ENCODE peak calls at places on chromosomes 4 and X, in nine cellular contexts. One of them, this sample, is unnamed.

GRCh38 chr4:90317785-90318184 is 190.6 kb downstream of the CCSER1 start:
- DNase-seq in heart left ventricle: no peak
- DNase-seq in breast epithelium: no peak
- DNase-seq in testis: no peak
- DNase-seq in GM23248: peak; percentile 85
- DNase-seq in PC-9: no peak
- DNase-seq in A549: no peak
- DNase-seq in left ventricle myocardium inferior: no peak
- DNase-seq in CD8-positive, alpha-beta T cell: no peak
- DNase-seq in this sample: no peak

GRCh38 chr4:119627267-119628190 is 1.1 kb downstream of the PDE5A start:
- DNase-seq in heart left ventricle: peak; percentile 64
- DNase-seq in breast epithelium: peak; percentile 42
- DNase-seq in testis: peak; percentile 60
- DNase-seq in GM23248: peak; percentile 84
- DNase-seq in PC-9: peak; percentile 51
- DNase-seq in A549: peak; percentile 46
- DNase-seq in left ventricle myocardium inferior: peak; percentile 62
- DNase-seq in CD8-positive, alpha-beta T cell: peak; percentile 29
- DNase-seq in this sample: peak; percentile 71

GRCh38 chrX:51006068-51006467 is 95.5 kb downstream of the BMP15 start:
- DNase-seq in heart left ventricle: no peak
- DNase-seq in breast epithelium: no peak
- DNase-seq in testis: no peak
- DNase-seq in GM23248: no peak
- DNase-seq in PC-9: no peak
- DNase-seq in A549: no peak
- DNase-seq in left ventricle myocardium inferior: no peak
- DNase-seq in CD8-positive, alpha-beta T cell: no peak
- DNase-seq in this sample: no peak

GRCh38 chrX:139973290-139973689 is 8.0 kb upstream of the CXorf66 start:
- DNase-seq in heart left ventricle: no peak
- DNase-seq in breast epithelium: no peak
- DNase-seq in testis: no peak
- DNase-seq in GM23248: no peak
- DNase-seq in PC-9: no peak
- DNase-seq in A549: no peak
- DNase-seq in left ventricle myocardium inferior: no peak
- DNase-seq in CD8-positive, alpha-beta T cell: no peak
- DNase-seq in this sample: no peak

GRCh38 chr4:114386637-114387233 is 211.9 kb upstream of the UGT8 start:
- DNase-seq in heart left ventricle: no peak
- DNase-seq in breast epithelium: no peak
- DNase-seq in testis: no peak
- DNase-seq in GM23248: peak; percentile 60
- DNase-seq in PC-9: peak; percentile 3
- DNase-seq in A549: no peak
- DNase-seq in left ventricle myocardium inferior: no peak
- DNase-seq in CD8-positive, alpha-beta T cell: no peak
- DNase-seq in this sample: no peak

GRCh38 chr4:38149472-38149871 is 189.3 kb downstream of the PTTG2 start:
- DNase-seq in heart left ventricle: no peak
- DNase-seq in breast epithelium: no peak
- DNase-seq in testis: no peak
- DNase-seq in GM23248: no peak
- DNase-seq in PC-9: no peak
- DNase-seq in A549: no peak
- DNase-seq in left ventricle myocardium inferior: no peak
- DNase-seq in CD8-positive, alpha-beta T cell: no peak
- DNase-seq in this sample: no peak

GRCh38 chr4:1169691-1170096 is 2.7 kb downstream of the SPON2 start:
- DNase-seq in heart left ventricle: no peak
- DNase-seq in breast epithelium: no peak
- DNase-seq in testis: no peak
- DNase-seq in GM23248: no peak
- DNase-seq in PC-9: no peak
- DNase-seq in A549: no peak
- DNase-seq in left ventricle myocardium inferior: no peak
- DNase-seq in CD8-positive, alpha-beta T cell: no peak
- DNase-seq in this sample: no peak

GRCh38 chr4:16827762-16828724 is 70.4 kb downstream of the LDB2 start:
- DNase-seq in heart left ventricle: peak; percentile 36
- DNase-seq in breast epithelium: no peak
- DNase-seq in testis: no peak
- DNase-seq in GM23248: no peak
- DNase-seq in PC-9: no peak
- DNase-seq in A549: no peak
- DNase-seq in left ventricle myocardium inferior: no peak
- DNase-seq in CD8-positive, alpha-beta T cell: no peak
- DNase-seq in this sample: no peak

GRCh38 chr4:76601791-76602190 is 166.8 kb downstream of the SHROOM3 start:
- DNase-seq in heart left ventricle: no peak
- DNase-seq in breast epithelium: no peak
- DNase-seq in testis: no peak
- DNase-seq in GM23248: peak; percentile 66
- DNase-seq in PC-9: no peak
- DNase-seq in A549: no peak
- DNase-seq in left ventricle myocardium inferior: no peak
- DNase-seq in CD8-positive, alpha-beta T cell: no peak
- DNase-seq in this sample: peak; percentile 37

GRCh38 chrX:69124108-69124507 is 41.1 kb downstream of the PJA1 start:
- DNase-seq in heart left ventricle: no peak
- DNase-seq in breast epithelium: no peak
- DNase-seq in testis: no peak
- DNase-seq in GM23248: peak; percentile 56
- DNase-seq in PC-9: no peak
- DNase-seq in A549: no peak
- DNase-seq in left ventricle myocardium inferior: no peak
- DNase-seq in CD8-positive, alpha-beta T cell: no peak
- DNase-seq in this sample: no peak

GRCh38 chr4:82515705-82516104 is 46.1 kb downstream of the TMEM150C start:
- DNase-seq in heart left ventricle: peak; percentile 49
- DNase-seq in breast epithelium: peak; percentile 78
- DNase-seq in testis: peak; percentile 39
- DNase-seq in GM23248: peak; percentile 78
- DNase-seq in PC-9: peak; percentile 12
- DNase-seq in A549: no peak
- DNase-seq in left ventricle myocardium inferior: peak; percentile 28
- DNase-seq in CD8-positive, alpha-beta T cell: no peak
- DNase-seq in this sample: peak; percentile 34

GRCh38 chrX:2502120-2502667 is 1.4 kb upstream of the DHRSX start:
- DNase-seq in heart left ventricle: no peak
- DNase-seq in breast epithelium: no peak
- DNase-seq in testis: no peak
- DNase-seq in GM23248: no peak
- DNase-seq in PC-9: no peak
- DNase-seq in A549: no peak
- DNase-seq in left ventricle myocardium inferior: no peak
- DNase-seq in CD8-positive, alpha-beta T cell: no peak
- DNase-seq in this sample: no peak

GRCh38 chrX:69024931-69025330 is 140.3 kb downstream of the PJA1 start:
- DNase-seq in heart left ventricle: peak; percentile 82
- DNase-seq in breast epithelium: peak; percentile 56
- DNase-seq in testis: peak; percentile 83
- DNase-seq in GM23248: peak; percentile 63
- DNase-seq in PC-9: peak; percentile 26
- DNase-seq in A549: no peak
- DNase-seq in left ventricle myocardium inferior: peak; percentile 78
- DNase-seq in CD8-positive, alpha-beta T cell: no peak
- DNase-seq in this sample: peak; percentile 91

GRCh38 chrX:154444001-154444754 is at the start of gene FAM50A:
- DNase-seq in heart left ventricle: peak; percentile 78
- DNase-seq in breast epithelium: peak; percentile 64
- DNase-seq in testis: peak; percentile 82
- DNase-seq in GM23248: peak; percentile 87
- DNase-seq in PC-9: peak; percentile 77
- DNase-seq in A549: peak; percentile 79
- DNase-seq in left ventricle myocardium inferior: peak; percentile 87
- DNase-seq in CD8-positive, alpha-beta T cell: peak; percentile 50
- DNase-seq in this sample: peak; percentile 84

GRCh38 chr4:155529197-155529596 is 137.5 kb upstream of the GUCY1A1 start:
- DNase-seq in heart left ventricle: no peak
- DNase-seq in breast epithelium: no peak
- DNase-seq in testis: no peak
- DNase-seq in GM23248: peak; percentile 41
- DNase-seq in PC-9: peak; percentile 6
- DNase-seq in A549: no peak
- DNase-seq in left ventricle myocardium inferior: no peak
- DNase-seq in CD8-positive, alpha-beta T cell: no peak
- DNase-seq in this sample: no peak

GRCh38 chr4:130054895-130055294 is 958.9 kb downstream of the C4orf33 start:
- DNase-seq in heart left ventricle: no peak
- DNase-seq in breast epithelium: no peak
- DNase-seq in testis: no peak
- DNase-seq in GM23248: no peak
- DNase-seq in PC-9: no peak
- DNase-seq in A549: no peak
- DNase-seq in left ventricle myocardium inferior: no peak
- DNase-seq in CD8-positive, alpha-beta T cell: no peak
- DNase-seq in this sample: no peak

GRCh38 chr4:65089666-65090065 is 580.6 kb downstream of the EPHA5 start:
- DNase-seq in heart left ventricle: no peak
- DNase-seq in breast epithelium: no peak
- DNase-seq in testis: no peak
- DNase-seq in GM23248: peak; percentile 1
- DNase-seq in PC-9: no peak
- DNase-seq in A549: no peak
- DNase-seq in left ventricle myocardium inferior: no peak
- DNase-seq in CD8-positive, alpha-beta T cell: no peak
- DNase-seq in this sample: no peak

GRCh38 chr4:112145820-112146813 is 863 bp downstream of the FAM241A start:
- DNase-seq in heart left ventricle: peak; percentile 57
- DNase-seq in breast epithelium: peak; percentile 39
- DNase-seq in testis: peak; percentile 70
- DNase-seq in GM23248: peak; percentile 79
- DNase-seq in PC-9: peak; percentile 28
- DNase-seq in A549: peak; percentile 27
- DNase-seq in left ventricle myocardium inferior: peak; percentile 45
- DNase-seq in CD8-positive, alpha-beta T cell: peak; percentile 32
- DNase-seq in this sample: peak; percentile 57

GRCh38 chr4:8738471-8738931 is 133.1 kb downstream of the HMX1 start:
- DNase-seq in heart left ventricle: no peak
- DNase-seq in breast epithelium: peak; percentile 2
- DNase-seq in testis: no peak
- DNase-seq in GM23248: no peak
- DNase-seq in PC-9: no peak
- DNase-seq in A549: no peak
- DNase-seq in left ventricle myocardium inferior: no peak
- DNase-seq in CD8-positive, alpha-beta T cell: no peak
- DNase-seq in this sample: no peak
- H3K9me3 ChIP-seq in heart left ventricle: peaks cover 10% of the 10 kb centered on the region
- H3K9me3 ChIP-seq in breast epithelium: no peaks in the 10 kb centered on the region
- H3K9me3 ChIP-seq in testis: no peaks in the 10 kb centered on the region
- H3K9me3 ChIP-seq in GM23248: no peaks in the 10 kb centered on the region
- H3K9me3 ChIP-seq in PC-9: no peaks in the 10 kb centered on the region
- H3K9me3 ChIP-seq in A549: no peaks in the 10 kb centered on the region
- H3K9me3 ChIP-seq in left ventricle myocardium inferior: peaks cover 12% of the 10 kb centered on the region
- H3K9me3 ChIP-seq in CD8-positive, alpha-beta T cell: no peaks in the 10 kb centered on the region
- H3K9me3 ChIP-seq in this sample: no peaks in the 10 kb centered on the region

GRCh38 chr4:6396696-6397236 is 75.6 kb downstream of the PPP2R2C start:
- DNase-seq in heart left ventricle: no peak
- DNase-seq in breast epithelium: no peak
- DNase-seq in testis: no peak
- DNase-seq in GM23248: no peak
- DNase-seq in PC-9: no peak
- DNase-seq in A549: no peak
- DNase-seq in left ventricle myocardium inferior: no peak
- DNase-seq in CD8-positive, alpha-beta T cell: no peak
- DNase-seq in this sample: no peak
- H3K27ac ChIP-seq in heart left ventricle: no peak overlapping the region
- H3K27ac ChIP-seq in breast epithelium: no peak overlapping the region
- H3K27ac ChIP-seq in testis: no peak overlapping the region
- H3K27ac ChIP-seq in GM23248: no peak overlapping the region
- H3K27ac ChIP-seq in PC-9: no peak overlapping the region
- H3K27ac ChIP-seq in A549: no peak overlapping the region
- H3K27ac ChIP-seq in left ventricle myocardium inferior: no peak overlapping the region
- H3K27ac ChIP-seq in CD8-positive, alpha-beta T cell: no peak overlapping the region
- H3K27ac ChIP-seq in this sample: no peak overlapping the region

DNA sequence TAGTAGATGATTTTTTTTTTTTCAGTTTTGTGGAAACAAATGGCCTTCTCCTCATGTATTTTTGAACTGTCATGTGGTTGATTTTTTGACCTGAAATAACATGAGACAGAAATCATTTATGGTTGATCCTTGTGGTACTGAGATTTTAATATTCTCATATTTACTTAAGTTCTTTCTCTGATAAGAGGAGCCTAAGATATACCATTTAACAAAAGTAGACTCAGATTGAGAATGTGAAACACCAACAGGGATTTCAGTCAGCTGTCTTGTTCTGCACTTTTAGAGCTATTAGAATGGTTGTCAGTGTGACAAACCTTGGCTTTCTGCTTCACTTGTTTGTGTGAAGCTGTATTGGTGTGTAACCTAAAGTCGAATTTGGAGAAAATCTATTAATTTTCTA is 575.7 kb downstream of the SPOCK3 start:
- DNase-seq in heart left ventricle: no peak
- DNase-seq in breast epithelium: no peak
- DNase-seq in testis: no peak
- DNase-seq in GM23248: no peak
- DNase-seq in PC-9: no peak
- DNase-seq in A549: no peak
- DNase-seq in left ventricle myocardium inferior: no peak
- DNase-seq in CD8-positive, alpha-beta T cell: no peak
- DNase-seq in this sample: no peak
- H3K9me3 ChIP-seq in heart left ventricle: no peaks in the 10 kb centered on the region
- H3K9me3 ChIP-seq in breast epithelium: no peaks in the 10 kb centered on the region
- H3K9me3 ChIP-seq in testis: no peaks in the 10 kb centered on the region
- H3K9me3 ChIP-seq in GM23248: no peaks in the 10 kb centered on the region
- H3K9me3 ChIP-seq in PC-9: no peaks in the 10 kb centered on the region
- H3K9me3 ChIP-seq in A549: no peaks in the 10 kb centered on the region
- H3K9me3 ChIP-seq in left ventricle myocardium inferior: no peaks in the 10 kb centered on the region
- H3K9me3 ChIP-seq in CD8-positive, alpha-beta T cell: no peaks in the 10 kb centered on the region
- H3K9me3 ChIP-seq in this sample: no peaks in the 10 kb centered on the region

DNA sequence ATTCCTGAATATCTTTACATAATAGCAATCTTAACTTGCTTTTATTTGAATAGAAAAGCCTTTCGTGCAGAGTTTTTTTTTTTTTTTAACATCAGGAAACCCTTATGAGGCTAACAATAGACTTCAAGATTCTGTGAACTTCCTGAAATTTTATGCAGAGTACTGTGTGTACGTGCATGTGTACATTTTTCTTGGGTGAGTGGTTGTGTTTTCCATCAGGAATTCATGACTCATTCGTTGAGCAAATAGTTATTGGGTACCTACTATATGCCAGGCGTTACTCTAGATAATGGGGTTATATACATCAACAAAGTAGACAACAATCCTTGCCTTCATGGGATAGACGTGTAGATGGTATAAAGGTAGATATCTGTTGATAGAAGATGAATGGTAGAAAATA is 59.1 kb downstream of the MRPL1 start:
- DNase-seq in heart left ventricle: no peak
- DNase-seq in breast epithelium: no peak
- DNase-seq in testis: no peak
- DNase-seq in GM23248: peak; percentile 92
- DNase-seq in PC-9: peak; percentile 5
- DNase-seq in A549: peak; percentile 35
- DNase-seq in left ventricle myocardium inferior: no peak
- DNase-seq in CD8-positive, alpha-beta T cell: no peak
- DNase-seq in this sample: no peak
- H3K27ac ChIP-seq in heart left ventricle: peak overlapping the region; percentile 75
- H3K27ac ChIP-seq in breast epithelium: no peak overlapping the region
- H3K27ac ChIP-seq in testis: no peak overlapping the region
- H3K27ac ChIP-seq in GM23248: peak overlapping the region; percentile 79
- H3K27ac ChIP-seq in PC-9: peak overlapping the region; percentile 71
- H3K27ac ChIP-seq in A549: peak overlapping the region; percentile 67
- H3K27ac ChIP-seq in left ventricle myocardium inferior: peak overlapping the region; percentile 81
- H3K27ac ChIP-seq in CD8-positive, alpha-beta T cell: no peak overlapping the region
- H3K27ac ChIP-seq in this sample: no peak overlapping the region

This sample was measured in thyroid gland.